ENCODE peak calls at places on chromosomes 2 and 18, in eight cellular contexts. T, Z, N, M, H, O, P and J are unnamed samples.

GRCh38 chr18:62716679-62717058 is 1.3 kb downstream of the PHLPP1 start:
- DNase-seq in T (peak; percentile 45), Z (no peak), N (peak; percentile 10), M (no peak), H (peak; percentile 29), O (peak; percentile 70), P (peak; percentile 69), J (no peak)

GRCh38 chr2:128374001-128374710 is 55.5 kb upstream of the HS6ST1 start:
- DNase-seq in T (no peak), Z (peak; percentile 72), N (peak; percentile 76), M (no peak), H (no peak), O (peak; percentile 63), P (no peak), J (no peak)

GRCh38 chr18:55416791-55417190 is 171.2 kb downstream of the TCF4 start:
- DNase-seq in T (no peak), Z (no peak), N (no peak), M (no peak), H (no peak), O (no peak), P (no peak), J (no peak)

GRCh38 chr2:85091838-85092237 is 41.4 kb upstream of the TCF7L1 start:
- DNase-seq in T (no peak), Z (no peak), N (no peak), M (no peak), H (no peak), O (no peak), P (no peak), J (no peak)

GRCh38 chr2:38330754-38331153 is 46.3 kb downstream of the ATL2 start:
- DNase-seq in T (no peak), Z (no peak), N (no peak), M (no peak), H (no peak), O (no peak), P (no peak), J (no peak)

GRCh38 chr2:225334524-225334923 is 65.0 kb upstream of the NYAP2 start:
- DNase-seq in T (no peak), Z (no peak), N (peak; percentile 28), M (no peak), H (no peak), O (no peak), P (no peak), J (no peak)

GRCh38 chr18:67456691-67457090 is 59.8 kb downstream of the DSEL start:
- DNase-seq in T (no peak), Z (no peak), N (no peak), M (no peak), H (no peak), O (no peak), P (no peak), J (no peak)

GRCh38 chr2:224909885-224910517 is 132.3 kb downstream of the DOCK10 start:
- DNase-seq in T (peak; percentile 50), Z (no peak), N (peak; percentile 76), M (no peak), H (no peak), O (peak; percentile 91), P (peak; percentile 63), J (no peak)

GRCh38 chr18:24262097-24262496 is 123.2 kb downstream of the CABYR start:
- DNase-seq in T (no peak), Z (peak; percentile 38), N (no peak), M (no peak), H (no peak), O (no peak), P (no peak), J (no peak)

GRCh38 chr2:27088644-27089043 is 2.1 kb downstream of the KHK start:
- DNase-seq in T (no peak), Z (no peak), N (no peak), M (no peak), H (no peak), O (no peak), P (no peak), J (no peak)

GRCh38 chr18:44708451-44709083 is 27.9 kb downstream of the SETBP1 start:
- DNase-seq in T (no peak), Z (no peak), N (peak; percentile 33), M (no peak), H (no peak), O (no peak), P (peak; percentile 59), J (no peak)

GRCh38 chr2:105290981-105291660 is 38.4 kb downstream of the TGFBRAP1 start:
- DNase-seq in T (no peak), Z (no peak), N (no peak), M (no peak), H (no peak), O (no peak), P (no peak), J (no peak)

GRCh38 chr18:31684279-31685096 is at the start of gene B4GALT6:
- DNase-seq in T (peak; percentile 11), Z (no peak), N (peak; percentile 7), M (no peak), H (peak; percentile 19), O (no peak), P (peak; percentile 56), J (no peak)

GRCh38 chr18:58661423-58661822 is 9.8 kb upstream of the MALT1 start:
- DNase-seq in T (no peak), Z (no peak), N (peak; percentile 6), M (no peak), H (no peak), O (no peak), P (no peak), J (no peak)
- TF ChIP-seq CTCF in T (peak; percentile 23), Z (peak; percentile 62), N (peak; percentile 54), M (no peak), H (no peak), O (no peak), P (no peak), J (no peak)

GRCh38 chr2:95314598-95314963 is 17.4 kb downstream of the KCNIP3 start:
- DNase-seq in T (no peak), Z (no peak), N (no peak), M (no peak), H (no peak), O (no peak), P (no peak), J (no peak)
- H3K27ac ChIP-seq in T (no peak overlapping the region), Z (no peak overlapping the region), N (no peak overlapping the region), M (no peak overlapping the region), H (no peak overlapping the region), O (no peak overlapping the region), P (no peak overlapping the region), J (peak overlapping the region; percentile 5)

DNA sequence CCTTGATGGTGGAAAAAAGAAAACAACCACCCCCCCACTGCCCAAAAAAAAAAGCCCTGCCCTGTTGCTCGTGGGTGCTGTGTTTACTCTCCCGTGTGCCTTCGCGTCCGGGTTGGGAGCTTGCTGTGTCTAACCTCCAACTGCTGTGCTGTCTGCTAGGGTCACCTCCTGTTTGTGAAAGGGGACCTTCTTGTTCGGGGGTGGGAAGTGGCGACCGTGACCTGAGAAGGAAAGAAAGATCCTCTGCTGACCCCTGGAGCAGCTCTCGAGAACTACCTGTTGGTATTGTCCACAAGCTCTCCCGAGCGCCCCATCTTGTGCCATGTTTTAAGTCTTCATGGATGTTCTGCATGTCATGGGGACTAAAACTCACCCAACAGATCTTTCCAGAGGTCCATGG is 28.0 kb downstream of the MAL start:
- DNase-seq in T (no peak), Z (no peak), N (no peak), M (no peak), H (no peak), O (no peak), P (no peak), J (no peak)
- TF ChIP-seq CTCF in T (no peak), Z (no peak), N (no peak), M (no peak), H (peak; percentile 54), O (no peak), P (no peak), J (no peak)

GRCh38 chr2:98299506-98299905 is 46.8 kb upstream of the CNGA3 start:
- DNase-seq in T (no peak), Z (no peak), N (no peak), M (no peak), H (no peak), O (no peak), P (no peak), J (no peak)
- H3K27ac ChIP-seq in T (no peak overlapping the region), Z (no peak overlapping the region), N (no peak overlapping the region), M (no peak overlapping the region), H (no peak overlapping the region), O (no peak overlapping the region), P (no peak overlapping the region), J (no peak overlapping the region)

GRCh38 chr2:110818767-110819481 is 86.6 kb downstream of the ACOXL start:
- DNase-seq in T (no peak), Z (no peak), N (no peak), M (no peak), H (no peak), O (no peak), P (no peak), J (no peak)
- TF ChIP-seq CTCF in T (no peak), Z (peak; percentile 16), N (peak; percentile 30), M (no peak), H (peak; percentile 18), O (no peak), P (no peak), J (no peak)

DNA sequence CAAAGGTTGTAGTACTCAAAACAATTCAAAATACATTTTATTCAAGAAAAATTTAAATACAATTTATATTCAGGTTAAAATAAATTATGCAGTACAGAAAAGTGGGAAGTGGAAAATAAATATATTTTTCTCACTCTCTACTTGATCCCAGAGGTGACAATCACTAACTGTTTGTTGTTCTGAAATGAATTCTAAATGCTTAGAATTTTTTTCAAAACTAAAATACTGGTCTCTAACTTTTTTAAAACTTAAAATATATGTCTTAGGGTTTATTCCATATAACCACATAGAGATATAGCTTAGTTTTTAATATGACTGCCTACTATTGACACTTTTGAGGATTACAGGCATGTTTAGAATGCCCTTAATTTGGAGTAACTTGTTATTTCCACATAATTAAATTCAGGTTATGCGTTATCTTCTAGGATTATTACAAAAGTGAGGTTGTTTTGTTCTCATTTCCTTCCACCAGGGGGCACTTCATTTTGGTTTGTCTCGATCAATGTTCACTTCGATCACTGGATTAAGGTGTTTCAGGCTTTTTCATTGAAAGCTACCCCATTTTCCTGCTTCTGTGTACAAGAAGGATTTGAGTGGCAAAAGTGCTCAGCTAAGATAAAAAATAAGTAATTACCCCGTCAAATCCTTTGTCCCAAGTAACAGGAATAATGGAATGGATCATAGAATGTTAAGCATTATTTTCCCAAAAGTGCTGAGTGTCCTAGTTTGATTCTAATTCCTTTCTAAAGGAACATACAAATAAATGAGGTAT is 27.1 kb upstream of the TFPI start:
- DNase-seq in T (peak; percentile 33), Z (no peak), N (peak; percentile 45), M (no peak), H (peak; percentile 41), O (no peak), P (no peak), J (no peak)
- H3K27ac ChIP-seq in T (no peak overlapping the region), Z (no peak overlapping the region), N (peak overlapping the region; percentile 67), M (no peak overlapping the region), H (peak overlapping the region; percentile 47), O (no peak overlapping the region), P (no peak overlapping the region), J (no peak overlapping the region)

DNA sequence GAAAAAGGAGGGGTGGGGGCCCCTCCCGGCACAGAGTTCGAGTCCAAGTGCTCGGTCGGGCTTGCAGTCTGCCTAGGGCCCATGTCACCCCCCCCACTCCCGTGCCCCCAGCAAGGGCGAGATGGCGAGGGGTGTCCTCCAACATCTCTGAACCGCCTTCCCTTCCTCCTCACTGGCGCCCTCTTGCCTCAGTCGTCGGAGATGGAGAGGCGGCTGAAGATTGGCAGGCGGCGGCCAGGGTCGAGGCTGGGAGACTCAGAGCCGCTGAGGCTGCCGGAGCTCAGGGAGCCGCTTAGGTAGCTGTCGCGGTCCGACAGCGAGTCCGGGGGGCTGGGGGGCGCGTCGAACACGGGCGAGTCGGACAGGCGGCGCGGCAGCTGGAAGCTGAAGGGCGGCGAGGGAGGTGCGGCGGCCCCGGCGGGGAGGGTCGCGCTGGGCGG is 2.3 kb downstream of the ZFP36L2 start:
- DNase-seq in T (peak; percentile 76), Z (no peak), N (peak; percentile 55), M (peak; percentile 88), H (no peak), O (peak; percentile 84), P (peak; percentile 74), J (no peak)
- TF ChIP-seq CTCF in T (peak; percentile 52), Z (peak; percentile 56), N (peak; percentile 74), M (no peak), H (peak; percentile 57), O (peak; percentile 17), P (peak; percentile 14), J (peak; percentile 28)